ENCODE peak calls at places on chromosomes 4 and X, in ten cellular contexts. L is lower lobe of right lung; D is GM03348; S is SW480; O is Caco-2; M is HuH-7.5; J is CD8-positive, alpha-beta T cell; H is GM19239; U is ACHN; Z is MCF 10A. C is an unnamed sample.
A peak's percentile ranks its signal among the peaks of the same experiment; 100 is the strongest.

GRCh38 chr4:175946472-175947116 is 119.0 kb upstream of the WDR17 start:
- DNase-seq in L (no peak), D (no peak), S (no peak), O (no peak), M (no peak), J (no peak), H (no peak), U (no peak), Z (no peak), C (no peak)

GRCh38 chr4:104394409-104394813 is 100.3 kb downstream of the CXXC4 start:
- DNase-seq in L (peak; percentile 26), D (no peak), S (peak; percentile 3), O (no peak), M (no peak), J (no peak), H (no peak), U (no peak), Z (no peak), C (no peak)

GRCh38 chr4:29632199-29632598 is 1088.0 kb upstream of the PCDH7 start:
- DNase-seq in L (no peak), D (no peak), S (no peak), O (no peak), M (no peak), J (no peak), H (no peak), U (no peak), Z (no peak), C (no peak)

GRCh38 chr4:3215733-3216132 is 33.2 kb upstream of the MSANTD1 start:
- DNase-seq in L (no peak), D (no peak), S (no peak), O (no peak), M (no peak), J (no peak), H (no peak), U (no peak), Z (no peak), C (no peak)

GRCh38 chrX:120672389-120672788 is 42.5 kb upstream of the C1GALT1C1 start:
- DNase-seq in L (no peak), D (peak; percentile 27), S (no peak), O (no peak), M (no peak), J (no peak), H (no peak), U (peak; percentile 49), Z (peak; percentile 94), C (no peak)

GRCh38 chrX:140157611-140158010 is 192.3 kb upstream of the CXorf66 start:
- DNase-seq in L (no peak), D (peak; percentile 4), S (peak; percentile 87), O (no peak), M (no peak), J (no peak), H (no peak), U (no peak), Z (peak; percentile 70), C (peak; percentile 32)

GRCh38 chr4:48913346-48913745 is 6.8 kb upstream of the OCIAD2 start:
- DNase-seq in L (no peak), D (peak; percentile 59), S (no peak), O (no peak), M (no peak), J (no peak), H (no peak), U (peak; percentile 76), Z (peak; percentile 87), C (no peak)

GRCh38 chr4:113141901-113142346 is 92.5 kb downstream of the ANK2 start:
- DNase-seq in L (no peak), D (peak; percentile 38), S (peak; percentile 72), O (peak; percentile 22), M (peak; percentile 10), J (no peak), H (no peak), U (peak; percentile 15), Z (no peak), C (no peak)

GRCh38 chrX:127578395-127578794 is 473.8 kb downstream of the ACTRT1 start:
- DNase-seq in L (no peak), D (no peak), S (no peak), O (no peak), M (no peak), J (no peak), H (no peak), U (peak; percentile 1), Z (no peak), C (no peak)

GRCh38 chr4:2800691-2801596 is 8.1 kb downstream of the SH3BP2 start:
- DNase-seq in L (peak; percentile 90), D (peak; percentile 71), S (peak; percentile 39), O (no peak), M (no peak), J (no peak), H (no peak), U (no peak), Z (peak; percentile 43), C (peak; percentile 85)

GRCh38 chr4:137703225-137703624 is 170.9 kb upstream of the PCDH18 start:
- DNase-seq in L (no peak), D (no peak), S (no peak), O (no peak), M (no peak), J (no peak), H (no peak), U (no peak), Z (no peak), C (no peak)

GRCh38 chr4:90181644-90182043 is 54.5 kb downstream of the CCSER1 start:
- DNase-seq in L (no peak), D (no peak), S (no peak), O (peak; percentile 7), M (no peak), J (no peak), H (no peak), U (no peak), Z (no peak), C (no peak)

GRCh38 chr4:1298461-1298860 is 8.8 kb downstream of the MAEA start:
- DNase-seq in L (peak; percentile 20), D (no peak), S (no peak), O (no peak), M (no peak), J (no peak), H (no peak), U (no peak), Z (no peak), C (no peak)

GRCh38 chrX:10828640-10829039 is 208.3 kb upstream of the MID1 start:
- DNase-seq in L (no peak), D (no peak), S (no peak), O (no peak), M (no peak), J (no peak), H (no peak), U (no peak), Z (no peak), C (no peak)

GRCh38 chrX:107716045-107716684 is 59.4 kb downstream of the TSC22D3 start:
- DNase-seq in L (peak; percentile 54), D (peak; percentile 71), S (peak; percentile 17), O (no peak), M (no peak), J (peak; percentile 10), H (no peak), U (no peak), Z (no peak), C (peak; percentile 77)

GRCh38 chr4:1348014-1348513 is 1.1 kb downstream of the UVSSA start:
- DNase-seq in L (peak; percentile 48), D (no peak), S (no peak), O (no peak), M (no peak), J (no peak), H (no peak), U (no peak), Z (no peak), C (no peak)

GRCh38 chrX:120358687-120359086 is 3.2 kb upstream of the ATP1B4 start:
- DNase-seq in L (no peak), D (peak; percentile 3), S (peak; percentile 22), O (no peak), M (no peak), J (no peak), H (no peak), U (peak; percentile 0), Z (peak; percentile 72), C (no peak)

GRCh38 chrX:123959281-123960063 is 2.0 kb upstream of the STAG2 start:
- DNase-seq in L (peak; percentile 50), D (peak; percentile 33), S (peak; percentile 50), O (peak; percentile 24), M (no peak), J (peak; percentile 30), H (no peak), U (peak; percentile 48), Z (peak; percentile 53), C (peak; percentile 65)

GRCh38 chrX:109268340-109268739 is 213.5 kb downstream of the GUCY2F start:
- DNase-seq in L (no peak), D (no peak), S (no peak), O (no peak), M (no peak), J (no peak), H (no peak), U (no peak), Z (peak; percentile 52), C (peak; percentile 56)

GRCh38 chr4:174626310-174627022 is 104.2 kb upstream of the HPGD start:
- DNase-seq in L (no peak), D (no peak), S (no peak), O (no peak), M (no peak), J (no peak), H (no peak), U (no peak), Z (no peak), C (no peak)

GRCh38 chr4:148740701-148741100 is 298.5 kb upstream of the NR3C2 start:
- DNase-seq in L (no peak), D (no peak), S (no peak), O (no peak), M (no peak), J (no peak), H (no peak), U (no peak), Z (peak; percentile 21), C (no peak)

GRCh38 chrX:43618376-43619205 is 37.5 kb upstream of the MAOA start:
- DNase-seq in L (no peak), D (no peak), S (no peak), O (no peak), M (no peak), J (no peak), H (no peak), U (no peak), Z (no peak), C (peak; percentile 85)

GRCh38 chrX:118571829-118572228 is 76.2 kb downstream of the DOCK11 start:
- DNase-seq in L (peak; percentile 43), D (no peak), S (no peak), O (no peak), M (peak; percentile 6), J (no peak), H (no peak), U (no peak), Z (peak; percentile 6), C (no peak)

GRCh38 chr4:35520059-35520458 is 724.3 kb downstream of the ARAP2 start:
- DNase-seq in L (no peak), D (no peak), S (no peak), O (peak; percentile 7), M (no peak), J (no peak), H (no peak), U (no peak), Z (peak; percentile 77), C (no peak)

GRCh38 chr4:169612869-169613859 is 781 bp upstream of the NEK1 start:
- DNase-seq in L (peak; percentile 70), D (peak; percentile 62), S (peak; percentile 73), O (peak; percentile 78), M (peak; percentile 41), J (peak; percentile 77), H (no peak), U (peak; percentile 80), Z (peak; percentile 81), C (peak; percentile 88)

GRCh38 chrX:10110316-10110932 is 46.4 kb upstream of the CLCN4 start:
- DNase-seq in L (no peak), D (no peak), S (no peak), O (no peak), M (no peak), J (no peak), H (no peak), U (no peak), Z (no peak), C (no peak)

GRCh38 chr4:8316251-8316771 is 46.8 kb downstream of the HTRA3 start:
- DNase-seq in L (no peak), D (no peak), S (no peak), O (no peak), M (no peak), J (no peak), H (no peak), U (no peak), Z (no peak), C (no peak)

GRCh38 chr4:127782025-127782274 is 172 bp upstream of the HSPA4L start:
- DNase-seq in L (peak; percentile 89), D (peak; percentile 98), S (peak; percentile 78), O (peak; percentile 91), M (peak; percentile 49), J (no peak), H (peak; percentile 59), U (peak; percentile 89), Z (peak; percentile 86), C (peak; percentile 93)